ENCODE peak calls at places on chromosomes 12 and 14, in nine cellular contexts. D is T-helper 17 cell; P is NCI-H1417; S is esophagus squamous epithelium; J is AG04449; U is fibroblast of the aortic adventitia; I is gastrocnemius medialis; X is effector memory CD4-positive, alpha-beta T cell; Y is foreskin fibroblast. L is an unnamed sample.

GRCh38 chr14:39972704-39973103 is 540.5 kb upstream of the FBXO33 start:
- DNase-seq in D (no peak), P (no peak), S (no peak), J (no peak), U (no peak), I (no peak), X (no peak), Y (no peak), L (no peak)

GRCh38 chr14:101838476-101838875 is 77.0 kb downstream of the PPP2R5C start:
- DNase-seq in D (no peak), P (no peak), S (no peak), J (no peak), U (no peak), I (no peak), X (no peak), Y (no peak), L (no peak)

GRCh38 chr12:81128930-81129554 is 51.2 kb downstream of the ACSS3 start:
- DNase-seq in D (no peak), P (peak), S (no peak), J (no peak), U (peak), I (peak), X (no peak), Y (peak), L (no peak)

GRCh38 chr12:109116611-109116949 is 193 bp downstream of the ACACB start:
- DNase-seq in D (no peak), P (no peak), S (no peak), J (no peak), U (no peak), I (no peak), X (no peak), Y (no peak), L (no peak)

GRCh38 chr12:75366629-75367028 is 24.3 kb upstream of the GLIPR1L2 start:
- DNase-seq in D (no peak), P (no peak), S (no peak), J (no peak), U (peak), I (no peak), X (no peak), Y (peak), L (no peak)

GRCh38 chr14:79369359-79370332 is 841.7 kb downstream of the DIO2 start:
- DNase-seq in D (no peak), P (no peak), S (no peak), J (peak), U (peak), I (no peak), X (no peak), Y (peak), L (no peak)

GRCh38 chr14:51507556-51508511 is 143.9 kb upstream of the FRMD6 start:
- DNase-seq in D (no peak), P (peak), S (no peak), J (peak), U (peak), I (peak), X (no peak), Y (peak), L (no peak)

GRCh38 chr12:107127482-107128185 is 34.3 kb upstream of the CRY1 start:
- DNase-seq in D (no peak), P (peak), S (no peak), J (no peak), U (no peak), I (no peak), X (no peak), Y (no peak), L (no peak)

GRCh38 chr12:111444314-111444705 is 38.6 kb downstream of the SH2B3 start:
- DNase-seq in D (no peak), P (no peak), S (no peak), J (no peak), U (no peak), I (no peak), X (no peak), Y (peak), L (peak)

GRCh38 chr14:24264298-24264697 is 1.3 kb upstream of the TGM1 start:
- DNase-seq in D (no peak), P (no peak), S (no peak), J (no peak), U (peak), I (no peak), X (no peak), Y (no peak), L (no peak)

GRCh38 chr12:131253376-131254026 is 299.8 kb downstream of the ADGRD1 start:
- DNase-seq in D (no peak), P (no peak), S (no peak), J (no peak), U (no peak), I (no peak), X (no peak), Y (no peak), L (no peak)

GRCh38 chr12:84070311-84070710 is 842.3 kb downstream of the SLC6A15 start:
- DNase-seq in D (no peak), P (no peak), S (no peak), J (peak), U (peak), I (peak), X (no peak), Y (peak), L (no peak)

GRCh38 chr14:73785834-73786631 is 65.6 kb upstream of the PTGR2 start:
- DNase-seq in D (peak), P (peak), S (no peak), J (peak), U (peak), I (peak), X (peak), Y (peak), L (peak)

GRCh38 chr14:42965512-42965911 is 1358.8 kb downstream of the LRFN5 start:
- DNase-seq in D (no peak), P (no peak), S (no peak), J (no peak), U (no peak), I (no peak), X (no peak), Y (no peak), L (no peak)

GRCh38 chr12:124684971-124685688 is 117.7 kb upstream of the NCOR2 start:
- DNase-seq in D (no peak), P (no peak), S (no peak), J (no peak), U (peak), I (no peak), X (no peak), Y (peak), L (no peak)

GRCh38 chr12:57894577-57895292 is 46.6 kb upstream of the ATP23 start:
- DNase-seq in D (no peak), P (peak), S (no peak), J (no peak), U (no peak), I (peak), X (no peak), Y (peak), L (no peak)

GRCh38 chr12:131736807-131737484 is 26.1 kb downstream of the SFSWAP start:
- DNase-seq in D (no peak), P (no peak), S (no peak), J (peak), U (peak), I (no peak), X (no peak), Y (peak), L (no peak)

GRCh38 chr12:61009167-61009566 is 1251.0 kb upstream of the USP15 start:
- DNase-seq in D (no peak), P (no peak), S (no peak), J (no peak), U (no peak), I (no peak), X (no peak), Y (peak), L (no peak)

GRCh38 chr14:89828473-89829200 is 125.9 kb downstream of the EFCAB11 start:
- DNase-seq in D (no peak), P (no peak), S (no peak), J (no peak), U (no peak), I (no peak), X (no peak), Y (no peak), L (no peak)